ENCODE peak calls at places on chromosomes 2 and 18, in five cellular contexts. C is AG09309, G is neural progenitor cell, P is kidney, A is adrenal gland. F is an unnamed sample.

GRCh38 chr2:217948897-217949296 is 53.9 kb downstream of the TNS1 start:
- DNase-seq in G (no peak), P (no peak), C (no peak), A (no peak), F (no peak)

GRCh38 chr2:202588647-202589581 is 45.9 kb upstream of the FAM117B start:
- DNase-seq in C (no peak), A (peak; percentile 79), P (peak; percentile 75), G (peak; percentile 93), F (peak; percentile 78)

GRCh38 chr18:78557371-78557770 is 422.2 kb upstream of the SALL3 start:
- DNase-seq in G (no peak), A (no peak), C (no peak), P (no peak), F (no peak)

GRCh38 chr2:105384216-105384615 is 14.6 kb downstream of the FHL2 start:
- DNase-seq in P (no peak), A (no peak), C (no peak), G (no peak), F (no peak)

GRCh38 chr2:235146871-235147565 is 195.2 kb downstream of the SH3BP4 start:
- DNase-seq in A (no peak), C (no peak), G (no peak), P (no peak), F (no peak)

GRCh38 chr2:167404896-167405295 is 516.6 kb downstream of the XIRP2 start:
- DNase-seq in P (no peak), G (no peak), A (no peak), C (no peak), F (no peak)

GRCh38 chr2:38268001-38268400 is 109.1 kb downstream of the ATL2 start:
- DNase-seq in P (no peak), C (no peak), A (no peak), G (no peak), F (no peak)

GRCh38 chr18:10878703-10879102 is 270.7 kb downstream of the PIEZO2 start:
- DNase-seq in A (no peak), G (no peak), C (no peak), P (no peak), F (peak; percentile 54)

GRCh38 chr2:237576974-237577373 is 10.6 kb downstream of the PRLH start:
- DNase-seq in A (no peak), P (no peak), G (no peak), C (no peak), F (no peak)

GRCh38 chr18:10420561-10421352 is 33.7 kb upstream of the APCDD1 start:
- DNase-seq in C (peak; percentile 21), G (no peak), A (no peak), P (no peak), F (no peak)

GRCh38 chr2:179410552-179411356 is 146.1 kb upstream of the SESTD1 start:
- DNase-seq in G (peak; percentile 83), A (peak; percentile 68), P (no peak), C (peak; percentile 16), F (peak; percentile 41)

DNA sequence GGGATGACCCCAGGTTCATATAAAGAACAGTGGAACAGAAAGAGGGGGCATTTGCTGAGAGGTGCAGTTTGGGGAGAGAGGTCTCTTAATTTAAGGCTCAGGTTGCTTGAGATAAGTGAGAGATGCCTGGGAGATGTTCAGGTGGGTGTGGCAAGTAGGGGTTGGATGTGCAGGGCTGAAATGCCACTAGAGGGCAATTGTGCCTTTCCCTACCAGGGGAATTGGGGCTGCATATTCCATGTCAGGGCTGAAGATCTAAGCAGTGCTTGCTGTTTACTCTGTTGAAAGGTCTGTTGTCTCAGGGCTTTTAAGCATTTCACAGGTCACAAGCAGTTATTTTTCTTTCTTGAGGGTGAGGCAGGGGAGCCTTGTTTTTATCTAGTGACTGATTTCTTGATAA is 7.8 kb downstream of the CCDC85A start:
- DNase-seq in C (no peak), P (no peak), A (no peak), G (peak; percentile 64), F (no peak)
- TF ChIP-seq CTCF in C (peak; percentile 70), P (peak; percentile 52), A (no peak), G (peak; percentile 66), F (no peak)

GRCh38 chr2:112724611-112725525 is 4.0 kb downstream of the NT5DC4 start:
- DNase-seq in G (peak; percentile 47), C (no peak), A (no peak), P (no peak), F (peak; percentile 65)
- TF ChIP-seq CTCF in G (peak; percentile 27), C (peak; percentile 51), A (no peak), P (no peak), F (peak; percentile 29)

GRCh38 chr2:42844366-42844765 is 52.0 kb upstream of the HAAO start:
- DNase-seq in C (no peak), P (no peak), G (no peak), A (no peak), F (no peak)
- TF ChIP-seq CTCF in C (no peak), P (no peak), G (no peak), A (no peak), F (no peak)

GRCh38 chr18:4254840-4255239 is 200.3 kb downstream of the DLGAP1 start:
- DNase-seq in C (no peak), P (no peak), G (peak; percentile 31), A (no peak), F (no peak)
- TF ChIP-seq CTCF in C (no peak), P (no peak), G (no peak), A (no peak), F (no peak)

DNA sequence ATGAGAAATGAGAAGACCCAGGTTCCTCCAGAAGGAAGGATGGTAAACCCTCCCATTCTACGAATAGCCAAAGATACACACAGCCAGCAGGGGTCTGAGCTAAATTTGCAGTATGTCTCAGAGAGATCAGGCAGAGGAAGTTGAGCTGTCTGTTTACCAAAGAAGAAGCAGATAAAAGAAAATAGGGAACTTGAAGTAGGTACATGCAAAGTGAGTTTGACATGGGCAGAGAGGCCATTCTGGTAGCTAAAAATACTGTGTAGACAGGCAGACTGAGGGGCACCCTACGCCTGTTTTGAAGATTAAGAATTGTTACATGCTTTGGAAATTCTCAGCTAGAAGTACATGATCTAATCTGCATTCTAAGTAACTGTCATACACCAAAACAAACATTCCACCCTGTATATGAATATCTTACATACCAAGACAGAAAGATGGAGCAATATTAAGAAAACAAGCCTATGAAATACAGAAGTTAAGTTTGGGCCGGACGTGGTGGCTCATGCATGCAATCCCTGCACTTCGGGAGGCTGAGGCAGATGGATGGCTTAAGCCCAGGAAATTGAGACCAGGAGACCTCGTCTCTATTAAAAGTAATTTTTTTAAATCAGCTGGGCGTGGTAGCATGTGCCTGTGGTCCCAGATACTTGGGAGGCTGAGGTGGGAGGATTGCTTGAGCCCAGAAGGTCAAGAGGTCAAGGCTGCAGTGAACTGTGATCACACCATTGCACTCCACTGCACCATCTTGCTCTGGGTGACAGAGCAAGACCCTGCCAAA is 157.9 kb downstream of the ANKRD44 start:
- DNase-seq in A (no peak), C (peak; percentile 13), G (no peak), P (no peak), F (no peak)
- TF ChIP-seq CTCF in A (no peak), C (no peak), G (no peak), P (no peak), F (no peak)

GRCh38 chr2:195672674-195673073 is 15.6 kb downstream of the SLC39A10 start:
- DNase-seq in G (no peak), P (no peak), A (no peak), C (no peak), F (no peak)
- TF ChIP-seq CTCF in G (peak; percentile 23), P (no peak), A (no peak), C (no peak), F (no peak)

DNA sequence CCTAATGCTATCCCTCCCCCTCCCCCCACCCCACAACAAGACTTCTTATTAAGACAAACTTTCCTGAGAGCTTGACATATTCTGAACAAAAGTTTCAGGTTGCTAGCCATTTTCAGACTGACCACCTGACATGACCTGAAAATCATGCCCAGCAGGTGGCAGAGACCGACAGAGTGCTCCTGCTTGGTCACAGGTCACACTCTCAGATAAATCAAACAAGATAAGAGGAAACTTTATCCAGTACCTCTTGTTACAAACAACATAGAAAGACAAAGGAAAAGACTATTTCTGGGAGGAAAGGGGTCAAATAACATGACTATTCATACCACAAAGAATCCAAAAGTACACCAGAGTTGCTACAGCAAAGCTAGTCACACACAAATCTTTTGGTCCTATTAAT is 107.4 kb downstream of the TMEM200C start:
- DNase-seq in P (no peak), A (no peak), C (no peak), G (no peak), F (no peak)
- TF ChIP-seq CTCF in P (no peak), A (no peak), C (no peak), G (no peak), F (no peak)

GRCh38 chr18:48776161-48776555 is 174.6 kb downstream of the SMAD7 start:
- DNase-seq in P (no peak), A (no peak), C (no peak), G (no peak), F (no peak)

GRCh38 chr18:48776641-48777025 is 174.1 kb downstream of the SMAD7 start:
- DNase-seq in C (no peak), P (no peak), A (no peak), G (no peak), F (no peak)

GRCh38 chr18:48777026-48777736 is 173.6 kb downstream of the SMAD7 start:
- DNase-seq in C (no peak), A (peak; percentile 64), P (peak; percentile 85), G (peak; percentile 82), F (peak; percentile 88)

GRCh38 chr18:48778344-48779011 is 172.3 kb downstream of the SMAD7 start:
- DNase-seq in P (peak; percentile 55), A (no peak), C (no peak), G (no peak), F (no peak)

GRCh38 chr18:48777737-48778111 is 173.0 kb downstream of the SMAD7 start:
- DNase-seq in P (peak; percentile 76), C (no peak), A (no peak), G (no peak), F (no peak)
- TF ChIP-seq CTCF in P (no peak), C (peak; percentile 26), A (no peak), G (no peak), F (no peak)

GRCh38 chr2:165417009-165417408 is 52.5 kb upstream of the CSRNP3 start:
- DNase-seq in A (no peak), P (no peak), C (no peak), G (no peak), F (no peak)
- TF ChIP-seq CTCF in A (no peak), P (no peak), C (no peak), G (no peak), F (no peak)

GRCh38 chr18:50094221-50094773 is 100.7 kb downstream of the MYO5B start:
- DNase-seq in C (no peak), P (no peak), A (no peak), G (no peak), F (no peak)
- TF ChIP-seq CTCF in C (no peak), P (no peak), A (no peak), G (no peak), F (no peak)